ENCODE peak calls at places on chromosomes 3 and 15, in seven cellular contexts. H, R, T, Y, S, G and Q are unnamed samples.

GRCh38 chr15:56098230-56098899 is 105.0 kb upstream of the NEDD4 start:
- DNase-seq in G (no peak), S (peak), R (no peak), Y (no peak), H (no peak), T (no peak), Q (no peak)

GRCh38 chr3:185778069-185778468 is 46.8 kb downstream of the IGF2BP2 start:
- DNase-seq in T (no peak), H (no peak), R (no peak), G (no peak), S (no peak), Y (no peak), Q (no peak)

GRCh38 chr3:30952786-30953185 is 58.3 kb upstream of the GADL1 start:
- DNase-seq in R (peak), Y (no peak), G (no peak), H (no peak), T (no peak), S (no peak), Q (no peak)

GRCh38 chr3:76132154-76132470 is 346.8 kb upstream of the ZNF717 start:
- DNase-seq in G (no peak), T (no peak), H (no peak), R (no peak), S (no peak), Y (no peak), Q (no peak)

GRCh38 chr3:133548090-133548489 is 25.4 kb upstream of the CDV3 start:
- DNase-seq in H (no peak), T (no peak), R (no peak), S (no peak), G (no peak), Y (no peak), Q (no peak)

GRCh38 chr3:126101521-126101982 is 17.6 kb upstream of the SLC41A3 start:
- DNase-seq in T (peak), Y (no peak), H (no peak), S (no peak), R (peak), G (no peak), Q (peak)

GRCh38 chr3:52532517-52532837 is 1.2 kb downstream of the NT5DC2 start:
- DNase-seq in S (peak), T (no peak), Y (no peak), R (peak), H (no peak), G (no peak), Q (peak)

GRCh38 chr3:81072591-81072990 is 688.9 kb downstream of the GBE1 start:
- DNase-seq in Y (no peak), T (no peak), H (no peak), S (no peak), G (no peak), R (no peak), Q (no peak)

GRCh38 chr3:186614266-186614596 is 1.4 kb downstream of the AHSG start:
- DNase-seq in G (no peak), H (no peak), Y (no peak), R (no peak), T (no peak), S (no peak), Q (no peak)

DNA sequence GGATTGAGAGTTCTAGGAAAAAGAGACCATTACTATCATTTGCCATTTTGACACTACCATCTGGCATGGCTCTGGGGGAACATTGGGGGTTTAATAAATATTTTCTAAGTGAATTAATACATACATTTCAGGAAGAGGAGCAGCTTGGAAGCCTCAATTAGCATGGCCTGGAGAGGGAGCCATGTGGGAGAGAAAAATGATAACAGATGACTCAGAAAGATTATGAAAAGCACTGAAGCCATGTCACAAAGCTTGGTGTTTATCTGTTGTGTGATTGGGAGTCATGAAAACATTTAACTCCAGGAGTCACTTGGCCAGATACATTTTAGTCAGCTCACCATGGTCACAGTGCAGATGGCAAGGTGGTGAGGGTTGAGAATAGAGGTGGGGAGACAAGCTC is 121.0 kb downstream of the SSR3 start:
- DNase-seq in T (no peak), S (peak), R (no peak), H (no peak), G (no peak), Y (no peak), Q (no peak)
- TF ChIP-seq CTCF in T (no peak), S (no peak), R (no peak), H (no peak), G (no peak), Y (no peak), Q (no peak)

DNA sequence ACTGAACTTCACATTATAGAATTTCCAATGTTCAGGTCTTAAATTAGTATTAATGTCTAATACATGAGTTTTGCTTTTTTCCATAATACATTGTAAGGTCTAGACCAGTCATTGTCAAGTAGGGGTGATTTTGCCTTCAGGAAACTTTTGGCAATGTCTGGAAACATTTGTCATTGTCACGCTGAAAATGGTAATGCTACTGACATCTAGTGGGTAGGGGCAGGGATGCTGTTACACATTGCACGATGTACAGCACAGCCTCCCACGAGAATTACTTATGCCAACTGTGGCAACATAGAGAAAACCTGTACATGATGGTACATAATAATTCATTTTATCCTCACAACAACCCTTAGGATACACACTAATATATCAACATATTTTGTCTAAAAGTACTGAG is 384.1 kb downstream of the CADM2 start:
- DNase-seq in R (peak), S (no peak), Y (no peak), G (no peak), H (peak), T (no peak), Q (peak)
- TF ChIP-seq CTCF in R (peak), S (no peak), Y (no peak), G (peak), H (peak), T (no peak), Q (no peak)

DNA sequence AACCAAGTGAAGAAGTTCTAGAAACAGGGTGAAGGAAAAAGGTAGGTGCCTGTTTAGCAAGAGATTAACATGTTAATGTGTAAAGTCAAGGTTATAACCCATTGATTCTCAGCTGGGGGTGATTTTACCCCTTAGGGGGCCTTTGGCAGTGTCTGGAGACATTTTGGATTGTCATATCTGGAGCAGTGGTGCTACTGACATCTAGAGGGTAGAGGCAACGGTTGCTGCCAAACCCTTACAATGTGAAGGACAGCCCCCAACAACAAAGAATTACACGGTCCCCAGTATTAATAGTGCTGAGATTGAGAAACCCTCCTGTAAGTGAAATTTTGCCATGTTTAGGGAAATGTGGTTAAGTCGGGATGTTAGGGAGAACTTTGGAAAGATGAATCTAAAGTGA is 74.7 kb downstream of the CRYBG3 start:
- DNase-seq in R (no peak), Y (no peak), T (no peak), S (no peak), G (no peak), H (no peak), Q (no peak)
- TF ChIP-seq CTCF in R (no peak), Y (no peak), T (no peak), S (no peak), G (no peak), H (no peak), Q (no peak)

GRCh38 chr15:101189341-101189679 is 62.5 kb downstream of the CHSY1 start:
- DNase-seq in H (no peak), T (no peak), Y (no peak), S (no peak), R (no peak), G (no peak), Q (no peak)

GRCh38 chr15:101189708-101190107 is 62.1 kb downstream of the CHSY1 start:
- DNase-seq in S (peak), T (no peak), Y (no peak), H (no peak), R (no peak), G (no peak), Q (no peak)

GRCh38 chr15:101192081-101192480 is 59.8 kb downstream of the CHSY1 start:
- DNase-seq in G (no peak), T (no peak), Y (no peak), H (no peak), S (peak), R (no peak), Q (no peak)

GRCh38 chr15:101190196-101190595 is 61.7 kb downstream of the CHSY1 start:
- DNase-seq in Y (no peak), T (no peak), R (no peak), G (no peak), S (peak), H (no peak), Q (no peak)

DNA sequence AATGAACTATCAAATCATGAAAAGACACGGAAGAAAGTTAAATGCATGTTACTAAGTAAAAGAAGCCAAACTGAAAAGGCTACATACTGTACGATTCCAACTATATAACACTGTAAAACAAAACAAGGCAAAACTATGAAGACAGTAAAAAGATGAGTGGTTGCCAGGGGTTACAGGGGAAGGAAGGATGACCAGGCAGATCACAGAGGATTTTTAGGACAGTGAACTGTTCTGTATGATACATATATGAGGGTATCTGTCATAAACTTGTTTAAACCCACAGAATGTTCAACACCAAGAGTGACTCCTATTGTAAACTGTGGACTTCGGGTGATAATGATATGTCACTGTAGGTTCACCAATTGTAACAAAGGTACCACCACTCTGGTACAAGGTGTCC is 60.6 kb downstream of the CHSY1 start:
- DNase-seq in Y (no peak), T (no peak), R (no peak), H (no peak), S (peak), G (no peak), Q (no peak)
- TF ChIP-seq CTCF in Y (no peak), T (no peak), R (no peak), H (no peak), S (no peak), G (no peak), Q (no peak)

DNA sequence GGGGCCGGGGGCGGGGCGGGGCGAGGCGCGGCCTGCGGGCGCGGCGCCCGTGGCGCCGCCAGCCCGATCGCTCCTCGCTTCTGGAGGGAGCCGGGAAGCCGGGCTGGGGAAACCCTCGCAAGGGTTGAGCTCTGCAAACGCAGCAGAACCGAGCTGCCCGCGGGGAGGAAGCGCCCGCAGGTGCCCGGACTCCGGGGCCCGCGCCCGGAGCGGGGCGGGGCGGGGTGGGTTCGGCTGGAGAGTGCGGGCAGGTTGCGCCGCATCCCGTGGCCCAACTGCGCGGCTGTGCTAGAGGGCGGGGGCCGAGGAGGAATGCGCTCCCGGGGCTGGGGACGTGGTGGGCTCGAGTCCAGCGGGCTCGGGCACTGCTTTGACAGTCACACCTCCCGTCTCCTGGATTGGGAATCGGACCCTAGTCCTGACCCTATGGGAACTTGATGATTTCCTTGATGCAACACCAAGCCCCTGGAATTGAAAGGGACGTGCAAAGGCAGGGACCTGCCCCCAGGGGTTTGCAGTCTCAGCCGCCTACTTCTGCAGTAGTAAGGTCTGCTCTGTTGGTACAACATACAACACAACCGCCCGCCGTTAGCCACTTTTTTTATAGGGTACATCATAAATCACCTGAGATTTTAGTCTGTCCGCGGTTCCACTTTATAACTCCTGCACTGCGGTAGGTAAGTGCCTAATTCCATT is 34.3 kb downstream of the ZBTB38 start:
- DNase-seq in R (peak), T (peak), S (peak), G (peak), H (peak), Y (no peak), Q (peak)
- TF ChIP-seq CTCF in R (no peak), T (no peak), S (no peak), G (no peak), H (no peak), Y (no peak), Q (no peak)

DNA sequence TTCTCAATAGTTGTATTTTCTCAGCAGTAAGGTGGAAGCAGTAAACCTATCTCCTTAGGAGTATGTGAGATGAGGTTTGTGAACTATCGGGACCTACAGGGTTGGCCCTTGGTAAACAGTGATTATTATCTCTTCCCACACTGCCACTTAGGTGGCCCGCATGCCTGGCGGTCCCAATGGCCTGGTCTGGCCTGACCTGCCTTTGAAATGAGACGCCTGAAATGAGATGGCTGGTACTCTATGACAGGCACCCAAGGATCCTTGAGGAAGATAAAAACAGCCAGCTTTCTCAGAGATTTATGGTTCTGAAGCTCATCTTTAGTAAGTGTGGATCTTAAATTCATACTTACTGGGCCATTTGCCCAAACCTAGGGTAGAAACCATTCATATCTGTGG is 45.2 kb upstream of the VILL start:
- DNase-seq in H (peak), R (no peak), G (peak), Y (no peak), S (no peak), T (no peak), Q (no peak)
- TF ChIP-seq CTCF in H (no peak), R (no peak), G (no peak), Y (no peak), S (no peak), T (no peak), Q (no peak)

GRCh38 chr3:173045770-173046382 is 95.2 kb downstream of the SPATA16 start:
- DNase-seq in H (no peak), S (peak), Y (no peak), T (no peak), R (no peak), G (no peak), Q (no peak)
- TF ChIP-seq CTCF in H (peak), S (peak), Y (no peak), T (peak), R (no peak), G (no peak), Q (no peak)